ENCODE peak calls at places on chromosomes 13 and 19, in five cellular contexts. V, Q, J, M and X are unnamed samples.
A peak's percentile ranks its signal among the peaks of the same experiment; 100 is the strongest.

GRCh38 chr13:75079226-75079625 is 402.7 kb downstream of the TBC1D4 start:
- DNase-seq in V (no peak), Q (no peak), J (no peak), M (no peak), X (no peak)

GRCh38 chr13:111852701-111853100 is 214.2 kb upstream of the SOX1 start:
- DNase-seq in V (no peak), Q (no peak), J (no peak), M (no peak), X (no peak)

GRCh38 chr19:11560404-11560988 is 1.5 kb upstream of the ELOF1 start:
- DNase-seq in V (peak; percentile 83), Q (peak; percentile 73), J (no peak), M (peak; percentile 80), X (peak; percentile 95)

GRCh38 chr13:60538566-60538965 is 141.5 kb downstream of the TDRD3 start:
- DNase-seq in V (no peak), Q (no peak), J (no peak), M (no peak), X (peak; percentile 8)

GRCh38 chr19:20664917-20665781 is 3.8 kb upstream of the ZNF626 start:
- DNase-seq in V (no peak), Q (no peak), J (no peak), M (peak; percentile 22), X (peak; percentile 49)

GRCh38 chr19:38554676-38555141 is 63.0 kb downstream of the MAP4K1 start:
- DNase-seq in V (peak; percentile 40), Q (no peak), J (no peak), M (no peak), X (no peak)

GRCh38 chr13:104949840-104950805 is 1585.3 kb downstream of the EFNB2 start:
- DNase-seq in V (no peak), Q (no peak), J (no peak), M (no peak), X (no peak)

GRCh38 chr19:14677464-14677863 is 2.8 kb upstream of the ADGRE3 start:
- DNase-seq in V (no peak), Q (no peak), J (no peak), M (no peak), X (no peak)

GRCh38 chr13:51707468-51707867 is 96.5 kb downstream of the DHRS12 start:
- DNase-seq in V (no peak), Q (no peak), J (no peak), M (no peak), X (no peak)

GRCh38 chr13:79901336-79901735 is 420.4 kb downstream of the NDFIP2 start:
- DNase-seq in V (no peak), Q (no peak), J (no peak), M (no peak), X (peak; percentile 29)

GRCh38 chr13:27969073-27969865 is at the start of gene CDX2:
- DNase-seq in V (no peak), Q (no peak), J (no peak), M (no peak), X (peak; percentile 87)

GRCh38 chr19:51693246-51693645 is at the start of gene SPACA6:
- DNase-seq in V (no peak), Q (no peak), J (no peak), M (no peak), X (no peak)

GRCh38 chr13:66837246-66837645 is 392.9 kb downstream of the PCDH9 start:
- DNase-seq in V (no peak), Q (no peak), J (no peak), M (no peak), X (peak; percentile 6)

GRCh38 chr13:61170791-61171330 is 244.8 kb downstream of the PCDH20 start:
- DNase-seq in V (no peak), Q (no peak), J (no peak), M (no peak), X (no peak)

GRCh38 chr13:29369060-29369743 is 226.3 kb downstream of the SLC7A1 start:
- DNase-seq in V (peak; percentile 12), Q (no peak), J (no peak), M (peak; percentile 44), X (peak; percentile 81)

GRCh38 chr13:29654807-29655547 is 59.5 kb upstream of the SLC7A1 start:
- DNase-seq in V (no peak), Q (no peak), J (no peak), M (no peak), X (no peak)

GRCh38 chr19:33662391-33662790 is 40.6 kb downstream of the CHST8 start:
- DNase-seq in V (no peak), Q (no peak), J (no peak), M (no peak), X (no peak)

GRCh38 chr13:21668665-21669599 is 1.9 kb upstream of the FGF9 start:
- DNase-seq in V (no peak), Q (no peak), J (no peak), M (no peak), X (peak; percentile 69)

GRCh38 chr13:43663474-43664090 is 123.2 kb downstream of the ENOX1 start:
- DNase-seq in V (no peak), Q (no peak), J (no peak), M (no peak), X (no peak)

GRCh38 chr13:49551245-49551644 is 34.1 kb downstream of the RCBTB1 start:
- DNase-seq in V (no peak), Q (no peak), J (no peak), M (no peak), X (no peak)

GRCh38 chr19:22619932-22620331 is 14.2 kb upstream of the ZNF492 start:
- DNase-seq in V (no peak), Q (no peak), J (no peak), M (no peak), X (no peak)

GRCh38 chr19:29810504-29810871 is 1.3 kb upstream of the CCNE1 start:
- DNase-seq in V (no peak), Q (peak; percentile 40), J (no peak), M (no peak), X (no peak)

GRCh38 chr13:95509521-95510315 is 42.8 kb upstream of the CLDN10 start:
- DNase-seq in V (no peak), Q (no peak), J (no peak), M (no peak), X (no peak)

GRCh38 chr13:45823583-45823982 is 28.0 kb downstream of the SIAH3 start:
- DNase-seq in V (no peak), Q (no peak), J (no peak), M (no peak), X (no peak)

GRCh38 chr13:37138169-37138568 is 32.7 kb upstream of the CSNK1A1L start:
- DNase-seq in V (no peak), Q (no peak), J (peak; percentile 0), M (peak; percentile 19), X (peak; percentile 64)

GRCh38 chr13:98324105-98324504 is 147.0 kb upstream of the RNF113B start:
- DNase-seq in V (no peak), Q (no peak), J (no peak), M (no peak), X (no peak)

GRCh38 chr13:80235559-80236296 is 105.2 kb downstream of the SPRY2 start:
- DNase-seq in V (no peak), Q (no peak), J (no peak), M (no peak), X (peak; percentile 21)

GRCh38 chr19:14058182-14059092 is 3.4 kb downstream of the PALM3 start:
- DNase-seq in V (no peak), Q (no peak), J (no peak), M (no peak), X (no peak)

GRCh38 chr13:96460571-96460970 is 370.7 kb downstream of the HS6ST3 start:
- DNase-seq in V (no peak), Q (no peak), J (no peak), M (no peak), X (no peak)

GRCh38 chr19:1427221-1427620 is 11.0 kb upstream of the RPS15 start:
- DNase-seq in V (no peak), Q (no peak), J (no peak), M (no peak), X (no peak)

GRCh38 chr13:72041165-72041564 is 174.2 kb upstream of the DACH1 start:
- DNase-seq in V (no peak), Q (no peak), J (no peak), M (no peak), X (no peak)
- H3K27me3 ChIP-seq in V (no peaks in the 10 kb centered on the region), Q (no peaks in the 10 kb centered on the region), J (no peaks in the 10 kb centered on the region), M (no peaks in the 10 kb centered on the region), X (no peaks in the 10 kb centered on the region)

GRCh38 chr19:12947702-12948596 is 2.3 kb downstream of the RAD23A start:
- DNase-seq in V (no peak), Q (peak; percentile 16), J (no peak), M (no peak), X (no peak)
- TF ChIP-seq CREB1 in V (no peak), Q (no peak), J (no peak), M (no peak), X (no peak)

GRCh38 chr19:5974721-5975387 is 3.1 kb downstream of the RANBP3 start:
- DNase-seq in V (peak; percentile 16), Q (no peak), J (no peak), M (peak; percentile 93), X (no peak)
- H3K4me2 ChIP-seq in V (peak overlapping the region; percentile 82), Q (no peak overlapping the region), J (no peak overlapping the region), M (peak overlapping the region; percentile 99), X (no peak overlapping the region)

DNA sequence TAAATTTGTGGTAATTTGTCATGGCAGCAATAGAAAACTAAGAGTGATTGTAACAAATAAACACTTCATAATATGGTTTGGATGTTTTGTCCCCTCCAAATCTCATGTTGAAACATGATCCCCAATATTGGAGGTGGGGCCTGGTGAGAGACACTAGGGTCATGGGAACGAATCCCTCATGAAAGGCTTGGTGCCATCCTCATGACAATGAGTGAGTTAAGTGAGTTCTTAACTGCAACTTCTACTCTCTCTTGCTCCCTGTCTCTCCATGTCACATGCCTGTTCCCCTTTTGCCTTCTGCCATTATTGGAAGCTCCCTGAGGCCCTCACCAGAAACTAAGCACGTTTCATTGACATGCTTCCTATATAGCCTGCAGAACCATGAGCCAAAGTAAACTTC is 1233.2 kb downstream of the OLFM4 start:
- DNase-seq in V (no peak), Q (no peak), J (no peak), M (no peak), X (peak; percentile 8)
- H3K27me3 ChIP-seq in V (no peaks in the 10 kb centered on the region), Q (no peaks in the 10 kb centered on the region), J (no peaks in the 10 kb centered on the region), M (no peaks in the 10 kb centered on the region), X (no peaks in the 10 kb centered on the region)

DNA sequence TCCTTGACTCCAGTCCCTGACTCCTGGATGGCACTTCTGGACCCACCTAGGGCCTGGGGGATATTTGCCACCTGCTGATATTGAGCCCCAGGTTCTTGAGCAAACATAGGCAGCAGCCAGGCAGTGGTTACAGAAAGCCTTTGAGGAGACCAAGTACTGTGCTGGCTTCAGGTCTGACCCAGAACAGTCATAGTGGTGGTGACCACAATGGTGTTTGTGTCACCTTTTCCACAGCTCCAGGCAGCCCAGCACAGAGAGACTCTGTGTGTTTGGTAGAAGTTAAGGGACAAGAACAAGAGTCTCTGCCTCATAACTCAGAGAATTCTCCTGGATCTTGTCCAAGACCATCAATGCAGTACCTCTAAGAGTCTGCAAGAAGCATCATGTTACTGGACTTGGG is 14.6 kb upstream of the CLC start:
- DNase-seq in V (no peak), Q (no peak), J (no peak), M (no peak), X (no peak)
- TF ChIP-seq CREB1 in V (no peak), Q (no peak), J (no peak), M (no peak), X (no peak)

DNA sequence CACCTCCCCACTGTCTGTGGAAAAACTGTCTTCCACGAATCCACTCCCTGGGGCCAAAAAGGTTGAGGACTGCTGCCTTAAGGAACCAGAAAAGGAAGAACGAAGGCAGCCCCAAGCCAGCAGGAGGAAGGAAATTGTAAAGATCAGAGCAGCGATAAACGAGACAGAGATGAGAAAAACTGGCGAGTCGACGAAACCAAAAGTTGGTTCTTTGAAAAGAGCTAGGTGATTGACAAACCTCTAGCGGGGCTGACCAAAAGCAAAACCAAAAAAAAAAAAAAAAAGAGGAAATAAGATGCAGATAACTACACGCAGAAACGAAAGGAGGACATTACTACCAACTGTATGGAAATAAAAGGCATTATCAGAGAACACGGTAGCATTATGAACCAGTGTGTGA is 76.9 kb downstream of the GADD45B start:
- DNase-seq in V (peak; percentile 86), Q (no peak), J (no peak), M (no peak), X (no peak)
- H3K4me2 ChIP-seq in V (peak overlapping the region; percentile 62), Q (peak overlapping the region; percentile 65), J (no peak overlapping the region), M (no peak overlapping the region), X (no peak overlapping the region)